ENCODE peak calls at places on chromosomes 2 and 18, in ten cellular contexts. U is tibial artery; G is CD8-positive, alpha-beta T cell; F is uterus; M is A549; C is sigmoid colon; Z is osteoblast; L is mucosa of descending colon; B is heart left ventricle; A is transverse colon. X is an unnamed sample. For H3K4me1, the result is how much of the 10 kb centered on the place peaks cover.

GRCh38 chr2:9099341-9099751 is 95.9 kb upstream of the MBOAT2 start:
- DNase-seq in U (no peak), G (no peak), F (no peak), M (no peak), C (no peak), Z (peak), L (no peak), B (no peak), A (no peak), X (no peak)

GRCh38 chr2:11539317-11540147 is 5.7 kb downstream of the GREB1 start:
- DNase-seq in U (no peak), G (no peak), F (peak), M (no peak), C (no peak), Z (no peak), L (no peak), B (no peak), A (peak), X (no peak)

GRCh38 chr2:9207641-9208301 is 1.2 kb downstream of the ASAP2 start:
- DNase-seq in U (no peak), G (no peak), F (no peak), M (peak), C (no peak), Z (peak), L (peak), B (no peak), A (peak), X (peak)

GRCh38 chr2:10678225-10678624 is 11.6 kb downstream of the NOL10 start:
- DNase-seq in U (no peak), G (no peak), F (no peak), M (peak), C (no peak), Z (peak), L (no peak), B (no peak), A (no peak), X (no peak)

GRCh38 chr2:16511041-16511440 is 154.6 kb downstream of the CYRIA start:
- DNase-seq in U (no peak), G (no peak), F (no peak), M (no peak), C (no peak), Z (no peak), L (no peak), B (no peak), A (no peak), X (no peak)

GRCh38 chr2:191304939-191305875 is 60.0 kb downstream of the MYO1B start:
- DNase-seq in U (peak), G (no peak), F (peak), M (no peak), C (peak), Z (no peak), L (peak), B (peak), A (peak), X (no peak)

GRCh38 chr2:118973542-118973951 is 31.6 kb downstream of the MARCO start:
- DNase-seq in U (no peak), G (no peak), F (no peak), M (no peak), C (peak), Z (no peak), L (no peak), B (peak), A (no peak), X (peak)

GRCh38 chr2:159108178-159108893 is 139.9 kb downstream of the TANC1 start:
- DNase-seq in U (no peak), G (no peak), F (no peak), M (no peak), C (no peak), Z (no peak), L (no peak), B (peak), A (no peak), X (no peak)

GRCh38 chr2:127197475-127198385 is 22.4 kb downstream of the CYP27C1 start:
- DNase-seq in U (no peak), G (peak), F (no peak), M (peak), C (no peak), Z (peak), L (peak), B (no peak), A (peak), X (peak)

GRCh38 chr18:79947054-79947755 is 4.2 kb downstream of the SLC66A2 start:
- DNase-seq in U (peak), G (no peak), F (no peak), M (no peak), C (peak), Z (peak), L (peak), B (no peak), A (peak), X (no peak)

GRCh38 chr2:26327291-26328272 is 18.4 kb upstream of the SELENOI start:
- DNase-seq in U (no peak), G (no peak), F (no peak), M (no peak), C (no peak), Z (peak), L (no peak), B (no peak), A (no peak), X (no peak)

GRCh38 chr2:21052044-21052443 is 8.2 kb upstream of the APOB start:
- DNase-seq in U (peak), G (no peak), F (no peak), M (no peak), C (no peak), Z (no peak), L (no peak), B (no peak), A (no peak), X (no peak)

GRCh38 chr2:21054011-21054410 is 10.1 kb upstream of the APOB start:
- DNase-seq in U (no peak), G (no peak), F (no peak), M (no peak), C (no peak), Z (no peak), L (no peak), B (no peak), A (no peak), X (no peak)

GRCh38 chr2:21055451-21055850 is 11.6 kb upstream of the APOB start:
- DNase-seq in U (no peak), G (no peak), F (no peak), M (no peak), C (no peak), Z (no peak), L (no peak), B (no peak), A (no peak), X (no peak)

GRCh38 chr2:21047161-21048009 is 3.5 kb upstream of the APOB start:
- DNase-seq in U (no peak), G (no peak), F (no peak), M (no peak), C (no peak), Z (no peak), L (no peak), B (no peak), A (no peak), X (no peak)

DNA sequence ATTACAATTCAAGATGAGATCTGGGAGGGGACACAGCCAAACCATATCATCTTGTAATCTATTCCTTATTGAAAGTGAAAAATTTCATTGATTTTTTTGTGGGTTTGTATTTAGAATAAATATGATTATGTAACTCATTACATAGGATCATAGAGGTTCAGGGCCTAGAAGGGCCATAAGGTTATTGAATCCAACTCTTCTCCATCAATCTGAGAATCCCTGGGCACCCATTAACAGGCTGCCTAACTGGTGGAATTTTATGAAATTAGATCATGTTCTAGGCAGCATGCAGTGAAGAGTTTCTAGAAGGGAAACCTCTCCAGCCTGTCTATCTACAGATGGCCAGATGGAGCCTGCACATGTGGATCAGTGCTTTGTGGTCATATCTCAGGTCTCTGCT is 6.3 kb upstream of the APOB start:
- DNase-seq in U (no peak), G (no peak), F (no peak), M (no peak), C (no peak), Z (no peak), L (no peak), B (no peak), A (no peak), X (no peak)
- H3K4me1 ChIP-seq in U (under half), G (under half), F (under half), M (under half), C (under half), Z (under half), L (under half), B (under half), A (under half), X (under half)

GRCh38 chr2:88214631-88215030 is 44.5 kb downstream of the THNSL2 start:
- DNase-seq in U (no peak), G (no peak), F (no peak), M (no peak), C (no peak), Z (no peak), L (no peak), B (no peak), A (no peak), X (no peak)
- H3K4me3 ChIP-seq in U (no peak), G (no peak), F (no peak), M (no peak), C (no peak), Z (no peak), L (no peak), B (no peak), A (no peak), X (no peak)

DNA sequence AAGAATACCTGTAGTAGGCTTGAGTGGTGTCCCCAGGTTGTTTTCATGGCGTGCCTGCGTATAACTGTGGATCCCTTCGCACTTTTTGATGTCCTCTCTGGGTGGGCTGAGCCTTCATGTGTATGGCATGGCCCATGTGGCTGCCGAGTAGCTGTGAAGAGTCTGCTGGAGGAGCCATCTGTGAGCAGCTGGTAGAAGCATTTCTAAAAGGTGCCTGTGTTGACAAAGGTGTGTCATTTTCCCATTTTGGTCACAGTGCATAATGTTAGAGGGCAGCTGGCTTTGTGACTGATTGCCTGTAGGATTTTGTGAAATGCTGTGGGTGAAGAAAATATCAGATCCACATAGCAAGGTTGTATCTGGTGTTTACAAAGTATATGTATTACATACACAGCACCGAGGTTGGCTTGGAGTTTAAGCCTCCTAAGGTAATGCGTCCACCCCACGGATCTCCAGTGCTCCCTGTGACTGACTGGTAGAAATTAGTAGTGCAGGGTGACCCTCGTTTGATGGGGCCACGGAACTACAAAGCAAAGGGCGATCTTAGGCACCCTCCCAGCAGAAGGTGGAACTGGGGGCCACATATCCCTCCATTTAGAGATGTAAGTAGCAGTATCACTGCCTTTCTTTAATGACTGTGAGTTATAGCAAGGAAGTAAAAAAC is 16.5 kb downstream of the GATA6 start:
- DNase-seq in U (no peak), G (no peak), F (no peak), M (no peak), C (no peak), Z (no peak), L (no peak), B (no peak), A (no peak), X (no peak)
- TF ChIP-seq CTCF in U (no peak), G (no peak), F (no peak), M (no peak), C (no peak), Z (no peak), L (no peak), B (no peak), A (no peak), X (no peak)

DNA sequence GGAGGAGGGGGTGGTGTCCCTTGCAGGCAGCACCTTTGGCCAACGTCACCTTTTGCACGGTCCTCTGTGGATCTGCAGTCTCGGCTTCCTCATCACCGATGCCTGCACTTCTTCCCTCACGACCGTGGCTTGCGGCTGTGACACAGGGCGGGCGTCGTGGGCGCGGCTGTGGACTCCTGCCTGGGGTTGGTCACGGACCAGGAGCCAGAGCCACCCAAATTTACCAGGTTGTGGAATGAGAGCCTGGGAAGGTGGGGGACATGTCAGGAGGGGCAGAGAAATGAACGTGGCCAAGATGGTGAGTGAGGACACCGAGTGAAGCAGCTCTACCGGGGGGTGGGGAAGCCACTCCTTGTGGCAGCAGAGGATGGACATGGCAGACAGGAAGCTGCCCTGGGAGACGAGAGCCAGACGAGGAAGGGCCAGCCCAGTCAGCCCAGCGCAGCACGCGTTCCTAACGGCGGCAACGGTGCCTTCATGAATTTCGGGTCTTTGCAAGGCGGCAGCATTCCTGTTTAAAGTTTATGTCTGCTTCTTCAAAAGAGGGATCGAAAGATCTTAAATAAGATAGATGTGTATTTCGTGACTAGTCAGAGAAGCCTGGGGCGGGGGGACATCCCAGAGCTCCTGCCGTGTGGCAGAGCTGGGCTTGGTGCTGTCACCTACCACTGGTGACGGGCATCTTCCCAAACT is 84.2 kb downstream of the LRRFIP1 start:
- DNase-seq in U (no peak), G (no peak), F (no peak), M (no peak), C (peak), Z (peak), L (no peak), B (no peak), A (no peak), X (no peak)
- H3K4me1 ChIP-seq in U (half or more), G (under half), F (under half), M (under half), C (under half), Z (under half), L (under half), B (half or more), A (under half), X (under half)

GRCh38 chr2:12720752-12721151 is 4.0 kb downstream of the TRIB2 start:
- DNase-seq in U (no peak), G (no peak), F (no peak), M (no peak), C (no peak), Z (no peak), L (no peak), B (no peak), A (no peak), X (no peak)

GRCh38 chr2:12723741-12724463 is 7.2 kb downstream of the TRIB2 start:
- DNase-seq in U (no peak), G (no peak), F (no peak), M (no peak), C (no peak), Z (no peak), L (no peak), B (no peak), A (no peak), X (no peak)

GRCh38 chr2:12720181-12720580 is 3.4 kb downstream of the TRIB2 start:
- DNase-seq in U (no peak), G (no peak), F (no peak), M (no peak), C (no peak), Z (no peak), L (no peak), B (no peak), A (no peak), X (no peak)

GRCh38 chr2:12721571-12722444 is 5.1 kb downstream of the TRIB2 start:
- DNase-seq in U (no peak), G (no peak), F (no peak), M (no peak), C (no peak), Z (no peak), L (no peak), B (no peak), A (no peak), X (no peak)

DNA sequence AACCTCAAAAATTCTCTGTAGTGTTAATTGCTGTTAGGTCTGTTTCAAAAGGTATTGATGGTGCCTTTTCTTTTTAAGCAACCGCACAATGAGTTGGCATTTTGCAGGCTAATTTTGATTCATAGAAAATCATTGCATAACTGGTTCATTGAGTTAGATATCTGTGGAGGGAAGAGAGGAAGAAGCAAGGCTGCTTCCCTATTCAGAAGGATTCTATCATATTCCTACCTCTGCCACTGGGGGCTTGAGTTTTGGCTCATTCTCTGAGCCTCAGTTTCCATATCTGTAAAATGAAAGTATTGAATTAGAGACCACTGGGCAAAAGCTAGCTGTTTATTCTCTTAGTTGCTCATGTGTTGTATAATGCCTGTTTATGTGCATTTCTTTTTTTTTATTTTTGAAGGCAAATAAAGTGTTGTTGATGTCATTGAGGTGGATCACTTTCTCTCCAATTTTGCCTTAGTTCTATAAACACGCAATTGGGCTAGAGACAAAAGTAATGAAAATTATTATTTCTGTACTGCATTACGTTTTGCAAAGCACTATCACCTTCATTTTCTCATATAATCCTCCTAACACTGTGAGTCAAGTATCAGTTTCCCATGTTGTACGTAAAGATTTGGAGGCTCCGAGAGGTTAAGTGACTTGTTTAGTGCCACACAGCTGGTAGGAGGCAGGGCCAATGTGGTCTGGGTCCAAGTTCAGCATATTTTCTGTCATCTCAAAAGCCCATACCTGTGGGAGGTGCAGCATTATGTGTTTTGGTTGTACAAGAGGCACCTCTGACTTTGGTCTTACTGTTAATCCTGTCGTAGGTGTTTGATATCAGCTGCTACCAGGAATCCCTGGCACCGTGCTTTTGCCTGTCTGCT is 5.9 kb downstream of the TRIB2 start:
- DNase-seq in U (no peak), G (no peak), F (no peak), M (no peak), C (no peak), Z (no peak), L (no peak), B (no peak), A (no peak), X (no peak)
- H3K4me3 ChIP-seq in U (no peak), G (no peak), F (no peak), M (no peak), C (no peak), Z (peak), L (no peak), B (peak), A (no peak), X (no peak)

X was measured in Caco-2.